ENCODE peak calls at places on chromosomes 4 and X, in eight cellular contexts. M, D, C, G, P, X, A and N are unnamed samples.
A peak's percentile ranks its signal among the peaks of the same experiment; 100 is the strongest.

GRCh38 chrX:46959101-46959500 is 46.9 kb downstream of the JADE3 start:
- DNase-seq in M (no peak), D (no peak), C (no peak), G (no peak), P (no peak), X (no peak), A (no peak), N (no peak)

GRCh38 chr4:6229095-6229494 is 28.7 kb upstream of the JAKMIP1 start:
- DNase-seq in M (no peak), D (no peak), C (no peak), G (peak; percentile 24), P (no peak), X (no peak), A (no peak), N (no peak)

GRCh38 chrX:149948001-149948400 is 9.7 kb upstream of the EOLA2 start:
- DNase-seq in M (no peak), D (no peak), C (no peak), G (no peak), P (no peak), X (no peak), A (no peak), N (no peak)

GRCh38 chr4:159177265-159178146 is 74.6 kb downstream of the RAPGEF2 start:
- DNase-seq in M (no peak), D (no peak), C (no peak), G (no peak), P (no peak), X (no peak), A (no peak), N (no peak)

GRCh38 chr4:143742834-143743233 is 42.4 kb upstream of the FREM3 start:
- DNase-seq in M (no peak), D (no peak), C (no peak), G (no peak), P (no peak), X (no peak), A (no peak), N (no peak)

GRCh38 chrX:45323387-45323786 is 122.7 kb upstream of the DIPK2B start:
- DNase-seq in M (no peak), D (no peak), C (no peak), G (no peak), P (no peak), X (no peak), A (no peak), N (no peak)

GRCh38 chrX:38500886-38501285 is 60.5 kb upstream of the TSPAN7 start:
- DNase-seq in M (no peak), D (no peak), C (no peak), G (no peak), P (no peak), X (no peak), A (no peak), N (no peak)

GRCh38 chr4:2929469-2929868 is 33.7 kb downstream of the NOP14 start:
- DNase-seq in M (no peak), D (peak; percentile 37), C (no peak), G (peak; percentile 24), P (no peak), X (no peak), A (no peak), N (no peak)

GRCh38 chr4:37664696-37665095 is 21.5 kb downstream of the RELL1 start:
- DNase-seq in M (no peak), D (no peak), C (no peak), G (no peak), P (no peak), X (no peak), A (no peak), N (no peak)

GRCh38 chr4:16597829-16598228 is 300.6 kb downstream of the LDB2 start:
- DNase-seq in M (no peak), D (no peak), C (no peak), G (no peak), P (peak; percentile 13), X (peak; percentile 71), A (no peak), N (no peak)

GRCh38 chr4:47031713-47032404 is 492 bp downstream of the GABRB1 start:
- DNase-seq in M (no peak), D (peak; percentile 48), C (no peak), G (no peak), P (no peak), X (no peak), A (peak; percentile 11), N (no peak)

GRCh38 chr4:183830438-183830985 is 74.6 kb upstream of the STOX2 start:
- DNase-seq in M (no peak), D (no peak), C (no peak), G (no peak), P (no peak), X (no peak), A (no peak), N (no peak)

GRCh38 chr4:19512086-19512485 is 739.6 kb upstream of the SLIT2 start:
- DNase-seq in M (no peak), D (no peak), C (no peak), G (no peak), P (no peak), X (no peak), A (no peak), N (no peak)

GRCh38 chr4:181646864-181647263 is 596.3 kb upstream of the TENM3 start:
- DNase-seq in M (no peak), D (no peak), C (no peak), G (no peak), P (no peak), X (peak; percentile 52), A (no peak), N (no peak)

GRCh38 chr4:44674471-44674870 is 3.7 kb upstream of the GUF1 start:
- DNase-seq in M (no peak), D (no peak), C (no peak), G (no peak), P (no peak), X (no peak), A (no peak), N (no peak)

GRCh38 chr4:168521736-168522135 is 24.9 kb downstream of the PALLD start:
- DNase-seq in M (no peak), D (no peak), C (no peak), G (no peak), P (no peak), X (no peak), A (no peak), N (no peak)

GRCh38 chr4:55346851-55347255 is 811 bp downstream of the SRD5A3 start:
- DNase-seq in M (no peak), D (no peak), C (no peak), G (no peak), P (no peak), X (no peak), A (no peak), N (no peak)

GRCh38 chr4:55345980-55346850 is at the start of gene SRD5A3:
- DNase-seq in M (peak; percentile 86), D (peak; percentile 92), C (peak; percentile 88), G (peak; percentile 88), P (peak; percentile 92), X (peak; percentile 63), A (peak; percentile 87), N (peak; percentile 57)

GRCh38 chr4:55345054-55345453 is 988 bp upstream of the SRD5A3 start:
- DNase-seq in M (no peak), D (no peak), C (peak; percentile 6), G (no peak), P (peak; percentile 39), X (no peak), A (no peak), N (no peak)

GRCh38 chr4:55347610-55348228 is 1.7 kb downstream of the SRD5A3 start:
- DNase-seq in M (no peak), D (no peak), C (peak; percentile 2), G (no peak), P (no peak), X (no peak), A (no peak), N (no peak)

DNA sequence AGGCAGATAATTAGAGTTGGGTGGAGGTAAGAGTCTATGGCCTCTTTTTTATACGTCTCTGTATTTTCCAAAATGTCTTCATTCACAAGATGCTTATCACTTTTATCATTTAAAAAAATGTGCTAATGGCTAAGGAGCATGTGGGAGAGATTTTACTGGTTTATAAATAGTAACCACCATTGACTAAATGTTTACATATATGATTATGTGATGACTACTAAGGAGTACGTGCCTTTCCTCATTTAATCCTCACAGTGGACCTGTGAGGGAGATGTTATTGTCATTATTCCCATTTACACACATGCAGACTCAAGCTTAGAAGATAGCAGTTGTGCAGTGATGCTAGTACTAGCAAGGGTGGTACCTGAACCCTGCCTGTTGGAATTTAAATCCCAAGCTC is 2.4 kb downstream of the SRD5A3 start:
- DNase-seq in M (no peak), D (no peak), C (no peak), G (no peak), P (no peak), X (no peak), A (no peak), N (no peak)
- H3K4me3 ChIP-seq in M (no peak overlapping the region), D (no peak overlapping the region), C (no peak overlapping the region), G (no peak overlapping the region), P (no peak overlapping the region), X (no peak overlapping the region), A (no peak overlapping the region), N (no peak overlapping the region)

DNA sequence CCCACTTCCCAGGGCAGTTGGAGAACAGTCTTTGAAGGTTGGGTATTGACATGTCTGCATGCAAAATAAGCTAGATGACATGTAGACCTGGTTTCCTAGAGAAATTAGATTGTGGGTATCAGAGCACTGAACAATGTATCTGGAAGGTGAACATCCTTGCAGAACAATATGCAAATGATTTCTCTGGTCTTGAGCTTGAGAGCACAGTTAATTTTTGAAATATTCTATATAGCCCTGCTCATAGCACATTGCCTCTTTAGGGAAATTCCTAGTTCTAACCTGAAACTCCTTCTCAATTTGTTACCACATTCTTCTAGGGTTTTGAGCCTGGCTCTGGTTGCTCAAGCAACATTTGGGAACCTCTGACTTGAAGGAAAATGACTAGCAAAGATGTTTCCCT is 41.6 kb upstream of the LAS1L start:
- DNase-seq in M (no peak), D (no peak), C (no peak), G (no peak), P (no peak), X (no peak), A (no peak), N (no peak)
- H3K9me3 ChIP-seq in M (no peaks in the 10 kb centered on the region), D (no peaks in the 10 kb centered on the region), C (no peaks in the 10 kb centered on the region), G (no peaks in the 10 kb centered on the region), P (no peaks in the 10 kb centered on the region), X (no peaks in the 10 kb centered on the region), A (no peaks in the 10 kb centered on the region), N (no peaks in the 10 kb centered on the region)

DNA sequence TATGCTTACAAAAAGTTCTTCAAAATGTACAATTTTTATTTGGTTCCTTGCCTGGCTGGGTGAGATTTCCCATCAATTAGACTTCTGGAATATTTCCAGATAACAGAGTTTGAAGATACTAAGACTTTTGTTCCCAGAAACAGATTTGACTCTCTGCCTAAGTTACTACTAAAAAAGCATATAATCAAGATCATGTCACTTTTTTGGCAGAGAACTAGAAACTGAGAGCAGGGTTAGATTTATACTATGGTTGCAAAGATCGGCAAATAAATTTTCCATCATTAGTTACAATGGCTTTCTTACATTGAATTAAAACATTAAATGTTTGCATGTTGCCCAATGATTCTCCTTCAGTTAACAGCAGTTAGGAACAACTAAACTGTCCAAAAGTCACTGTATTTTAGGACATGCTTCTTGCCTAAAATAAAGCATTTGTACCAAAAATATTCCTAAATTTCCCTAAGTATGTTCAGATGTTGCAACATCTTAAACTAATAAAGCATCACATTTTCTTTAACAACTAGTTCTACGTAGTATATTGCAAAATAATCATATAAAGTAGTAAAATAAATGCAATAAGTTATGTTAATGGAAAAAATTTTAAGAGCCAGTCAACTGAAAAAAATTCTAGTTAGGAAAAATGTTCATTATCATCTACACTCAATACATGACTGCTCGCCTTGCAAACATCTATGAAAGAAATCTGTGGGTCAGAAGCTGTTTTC is 73.0 kb downstream of the SEC24D start:
- DNase-seq in M (no peak), D (no peak), C (no peak), G (no peak), P (no peak), X (peak; percentile 64), A (no peak), N (no peak)
- H3K4me1 ChIP-seq in M (peaks cover 4% of the 10 kb centered on the region), D (no peaks in the 10 kb centered on the region), C (peaks cover 28% of the 10 kb centered on the region), G (peaks cover 77% of the 10 kb centered on the region), P (no peaks in the 10 kb centered on the region), X (peaks cover 32% of the 10 kb centered on the region), A (peaks cover 5% of the 10 kb centered on the region), N (no peaks in the 10 kb centered on the region)

GRCh38 chr4:152463562-152463961 is 72.3 kb downstream of the FBXW7 start:
- DNase-seq in M (no peak), D (no peak), C (no peak), G (no peak), P (no peak), X (no peak), A (no peak), N (no peak)
- H3K4me3 ChIP-seq in M (no peak overlapping the region), D (no peak overlapping the region), C (no peak overlapping the region), G (no peak overlapping the region), P (no peak overlapping the region), X (no peak overlapping the region), A (no peak overlapping the region), N (no peak overlapping the region)